ENCODE peak calls at places on chromosomes 16 and 17, in eight cellular contexts. P, T, O, Z, J, W, D and V are unnamed samples.

GRCh38 chr16:17885659-17886200 is 415.0 kb upstream of the XYLT1 start:
- DNase-seq in D (no peak), W (peak; percentile 38), T (no peak), O (no peak), P (no peak), J (no peak), Z (no peak), V (no peak)

GRCh38 chr17:55763856-55764255 is 13.0 kb downstream of the PCTP start:
- DNase-seq in O (no peak), P (no peak), D (no peak), W (no peak), Z (no peak), J (no peak), T (no peak), V (peak; percentile 45)

GRCh38 chr17:55265434-55266021 is 768 bp downstream of the HLF start:
- DNase-seq in Z (no peak), W (no peak), J (no peak), T (no peak), P (no peak), O (no peak), D (no peak), V (no peak)

GRCh38 chr17:74368341-74369152 is 1.2 kb downstream of the GPR142 start:
- DNase-seq in P (peak; percentile 85), W (peak; percentile 25), O (peak; percentile 88), T (peak; percentile 74), J (peak; percentile 82), D (peak; percentile 79), Z (peak; percentile 63), V (peak; percentile 63)

GRCh38 chr17:7436556-7437368 is 1.5 kb downstream of the TMEM102 start:
- DNase-seq in T (peak; percentile 76), W (peak; percentile 72), D (peak; percentile 88), P (peak; percentile 89), Z (peak; percentile 63), J (peak; percentile 90), O (peak; percentile 87), V (peak; percentile 73)

GRCh38 chr17:80116923-80117380 is 15.6 kb downstream of the GAA start:
- DNase-seq in D (no peak), W (no peak), P (no peak), O (no peak), Z (no peak), T (no peak), J (no peak), V (no peak)

GRCh38 chr16:21001262-21001661 is 100.7 kb downstream of the LYRM1 start:
- DNase-seq in P (no peak), D (peak; percentile 29), J (no peak), Z (peak; percentile 26), W (peak; percentile 1), O (peak; percentile 18), T (no peak), V (peak; percentile 5)

GRCh38 chr17:81131486-81132196 is 33.7 kb upstream of the PVALEF start:
- DNase-seq in J (peak; percentile 53), O (no peak), Z (no peak), P (no peak), T (peak; percentile 83), D (peak; percentile 62), W (no peak), V (no peak)

GRCh38 chr16:964696-965395 is 5.9 kb downstream of the LMF1 start:
- DNase-seq in O (no peak), Z (no peak), T (peak; percentile 59), P (no peak), W (peak; percentile 47), D (peak; percentile 36), J (no peak), V (no peak)

GRCh38 chr17:46772879-46773620 is 45.4 kb downstream of the WNT3 start:
- DNase-seq in T (no peak), P (no peak), W (no peak), J (no peak), D (no peak), O (no peak), Z (no peak), V (no peak)

GRCh38 chr16:64365448-64365858 is 756.4 kb downstream of the CDH11 start:
- DNase-seq in W (peak; percentile 43), D (no peak), O (no peak), T (no peak), Z (peak; percentile 35), P (no peak), J (no peak), V (no peak)

GRCh38 chr16:21300309-21301167 is 22.4 kb upstream of the CRYM start:
- DNase-seq in W (peak; percentile 99), Z (peak; percentile 100), D (peak; percentile 97), O (peak; percentile 96), P (peak; percentile 82), J (peak; percentile 96), T (peak; percentile 97), V (peak; percentile 96)

GRCh38 chr17:52235416-52235960 is 77.0 kb upstream of the CA10 start:
- DNase-seq in J (no peak), W (no peak), P (no peak), D (no peak), O (no peak), T (no peak), Z (no peak), V (no peak)

GRCh38 chr17:1047886-1048470 is 51.0 kb downstream of the TIMM22 start:
- DNase-seq in W (no peak), Z (no peak), O (no peak), J (no peak), P (peak; percentile 51), T (no peak), D (no peak), V (no peak)

GRCh38 chr17:18961634-18962493 is 9.9 kb downstream of the SLC5A10 start:
- DNase-seq in Z (no peak), O (peak; percentile 66), T (no peak), J (no peak), D (no peak), P (peak; percentile 51), W (peak; percentile 40), V (no peak)

GRCh38 chr16:29665294-29666077 is 2.4 kb downstream of the SPN start:
- DNase-seq in W (no peak), D (no peak), T (no peak), P (no peak), J (no peak), O (no peak), Z (no peak), V (no peak)

GRCh38 chr16:456891-457483 is 31.5 kb downstream of the RAB11FIP3 start:
- DNase-seq in D (no peak), P (no peak), T (no peak), O (no peak), J (peak; percentile 30), Z (peak; percentile 71), W (peak; percentile 63), V (no peak)

DNA sequence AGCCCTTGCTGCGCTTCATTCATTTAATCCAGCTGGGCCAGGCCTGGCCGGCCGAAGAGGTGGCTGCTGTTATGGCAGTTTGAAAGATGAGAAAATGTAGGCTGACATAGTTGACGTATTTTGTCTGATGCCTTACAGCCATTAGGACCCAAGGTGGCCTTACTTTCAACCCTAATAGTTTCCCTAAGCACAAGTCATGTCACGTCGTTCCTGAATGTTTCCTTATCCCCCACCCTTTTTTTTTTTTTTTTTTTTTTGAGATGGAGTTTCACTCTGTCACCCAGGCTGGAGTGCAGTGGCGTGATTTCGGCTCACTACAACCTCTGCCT is 307 bp upstream of the GOT2 start:
- DNase-seq in O (no peak), P (no peak), T (no peak), J (no peak), Z (no peak), W (no peak), D (no peak), V (no peak)
- TF ChIP-seq CTCF in O (peak; percentile 33), P (no peak), T (no peak), J (no peak), Z (no peak), W (no peak), D (no peak), V (no peak)

GRCh38 chr16:75000481-75001081 is 1.8 kb downstream of the ZNRF1 start:
- DNase-seq in T (no peak), O (no peak), W (peak; percentile 27), Z (peak; percentile 33), J (no peak), P (no peak), D (no peak), V (no peak)
- TF ChIP-seq CTCF in T (no peak), O (no peak), W (no peak), Z (no peak), J (no peak), P (no peak), D (no peak), V (no peak)

GRCh38 chr17:50533720-50534148 is 1.2 kb downstream of the EPN3 start:
- DNase-seq in P (peak; percentile 82), Z (peak; percentile 66), D (peak; percentile 81), J (peak; percentile 97), O (no peak), W (peak; percentile 41), T (no peak), V (no peak)

GRCh38 chr17:50533185-50533584 is 650 bp downstream of the EPN3 start:
- DNase-seq in T (no peak), D (no peak), J (no peak), O (no peak), Z (no peak), W (no peak), P (no peak), V (no peak)

GRCh38 chr17:50534979-50535326 is 2.4 kb downstream of the EPN3 start:
- DNase-seq in O (no peak), D (no peak), P (no peak), T (no peak), J (no peak), W (no peak), Z (no peak), V (no peak)

GRCh38 chr17:50535407-50535806 is 2.9 kb downstream of the EPN3 start:
- DNase-seq in D (no peak), W (no peak), J (no peak), O (no peak), P (no peak), T (no peak), Z (no peak), V (no peak)

GRCh38 chr17:50534222-50534978 is 1.9 kb downstream of the EPN3 start:
- DNase-seq in J (peak; percentile 83), T (no peak), W (peak; percentile 49), D (peak; percentile 80), O (peak; percentile 81), Z (no peak), P (no peak), V (no peak)
- TF ChIP-seq CTCF in J (peak; percentile 15), T (no peak), W (peak; percentile 12), D (peak; percentile 58), O (peak; percentile 23), Z (peak; percentile 42), P (peak; percentile 9), V (no peak)

GRCh38 chr16:88478115-88478514 is 25.0 kb downstream of the ZFPM1 start:
- DNase-seq in T (no peak), W (no peak), P (no peak), Z (no peak), J (no peak), D (no peak), O (no peak), V (peak; percentile 36)

GRCh38 chr16:88477631-88478030 is 24.6 kb downstream of the ZFPM1 start:
- DNase-seq in Z (no peak), D (no peak), O (no peak), W (no peak), P (no peak), J (no peak), T (no peak), V (no peak)

GRCh38 chr16:88479795-88480760 is 27.0 kb downstream of the ZFPM1 start:
- DNase-seq in Z (no peak), W (no peak), T (no peak), O (no peak), D (peak; percentile 60), J (peak; percentile 66), P (no peak), V (peak; percentile 52)

GRCh38 chr16:88476817-88477397 is 23.8 kb downstream of the ZFPM1 start:
- DNase-seq in T (no peak), W (no peak), P (no peak), D (no peak), O (no peak), Z (no peak), J (no peak), V (no peak)

GRCh38 chr16:88478889-88479794 is 26.1 kb downstream of the ZFPM1 start:
- DNase-seq in Z (no peak), J (peak; percentile 67), O (no peak), T (no peak), P (no peak), D (peak; percentile 29), W (no peak), V (no peak)
- TF ChIP-seq CTCF in Z (no peak), J (no peak), O (no peak), T (no peak), P (no peak), D (no peak), W (no peak), V (no peak)